ENCODE peak calls at places on chromosomes 4 and X, in six cellular contexts. One of them, this sample, is unnamed.

GRCh38 chrX:92260102-92260501 is 480.9 kb downstream of the PCDH11X start:
- DNase-seq in nephron progenitor cell: no peak
- DNase-seq in RWPE1: no peak
- DNase-seq in fibroblast of pulmonary artery: no peak
- DNase-seq in B cell: no peak
- DNase-seq in uterus: no peak
- DNase-seq in this sample: no peak

GRCh38 chrX:149512225-149512885 is 7.2 kb upstream of the IDS start:
- DNase-seq in B cell: no peak
- DNase-seq in RWPE1: no peak
- DNase-seq in uterus: peak; percentile 21
- DNase-seq in fibroblast of pulmonary artery: peak; percentile 64
- DNase-seq in nephron progenitor cell: peak; percentile 49
- DNase-seq in this sample: peak; percentile 69

GRCh38 chrX:133297284-133297683 is 79.1 kb upstream of the TFDP3 start:
- DNase-seq in fibroblast of pulmonary artery: peak; percentile 17
- DNase-seq in B cell: no peak
- DNase-seq in nephron progenitor cell: no peak
- DNase-seq in uterus: no peak
- DNase-seq in RWPE1: peak; percentile 26
- DNase-seq in this sample: no peak

GRCh38 chrX:69128573-69128972 is 36.7 kb downstream of the PJA1 start:
- DNase-seq in uterus: peak; percentile 32
- DNase-seq in nephron progenitor cell: peak; percentile 70
- DNase-seq in RWPE1: no peak
- DNase-seq in B cell: no peak
- DNase-seq in fibroblast of pulmonary artery: peak; percentile 24
- DNase-seq in this sample: no peak

GRCh38 chr4:164959896-164960295 is 17.6 kb downstream of the TRIM61 start:
- DNase-seq in fibroblast of pulmonary artery: peak; percentile 41
- DNase-seq in B cell: no peak
- DNase-seq in nephron progenitor cell: no peak
- DNase-seq in uterus: no peak
- DNase-seq in RWPE1: peak; percentile 42
- DNase-seq in this sample: no peak

GRCh38 chr4:6179362-6179761 is 21.0 kb downstream of the JAKMIP1 start:
- DNase-seq in RWPE1: no peak
- DNase-seq in B cell: no peak
- DNase-seq in nephron progenitor cell: no peak
- DNase-seq in fibroblast of pulmonary artery: no peak
- DNase-seq in uterus: no peak
- DNase-seq in this sample: peak; percentile 59

GRCh38 chr4:80362578-80363181 is 27.1 kb downstream of the CFAP299 start:
- DNase-seq in uterus: no peak
- DNase-seq in B cell: no peak
- DNase-seq in nephron progenitor cell: peak; percentile 55
- DNase-seq in fibroblast of pulmonary artery: peak; percentile 53
- DNase-seq in RWPE1: peak; percentile 21
- DNase-seq in this sample: peak; percentile 59

GRCh38 chr4:188960411-188961093 is 821.3 kb downstream of the TRIML1 start:
- DNase-seq in fibroblast of pulmonary artery: peak; percentile 6
- DNase-seq in nephron progenitor cell: no peak
- DNase-seq in RWPE1: no peak
- DNase-seq in B cell: no peak
- DNase-seq in uterus: no peak
- DNase-seq in this sample: no peak

GRCh38 chrX:148536961-148537360 is 36.5 kb downstream of the AFF2 start:
- DNase-seq in fibroblast of pulmonary artery: no peak
- DNase-seq in nephron progenitor cell: no peak
- DNase-seq in B cell: no peak
- DNase-seq in uterus: no peak
- DNase-seq in RWPE1: no peak
- DNase-seq in this sample: no peak

GRCh38 chr4:52106701-52107100 is 55.6 kb downstream of the SPATA18 start:
- DNase-seq in nephron progenitor cell: no peak
- DNase-seq in fibroblast of pulmonary artery: no peak
- DNase-seq in RWPE1: no peak
- DNase-seq in B cell: no peak
- DNase-seq in uterus: no peak
- DNase-seq in this sample: no peak

GRCh38 chr4:114770624-114771023 is 172.0 kb downstream of the UGT8 start:
- DNase-seq in fibroblast of pulmonary artery: no peak
- DNase-seq in B cell: no peak
- DNase-seq in nephron progenitor cell: no peak
- DNase-seq in uterus: no peak
- DNase-seq in RWPE1: no peak
- DNase-seq in this sample: no peak

GRCh38 chrX:70998402-70999027 is 67.6 kb upstream of the SLC7A3 start:
- DNase-seq in nephron progenitor cell: peak; percentile 27
- DNase-seq in uterus: peak; percentile 26
- DNase-seq in B cell: no peak
- DNase-seq in RWPE1: peak; percentile 25
- DNase-seq in fibroblast of pulmonary artery: peak; percentile 61
- DNase-seq in this sample: peak; percentile 37

GRCh38 chr4:174855043-174855442 is 26.0 kb upstream of the GLRA3 start:
- DNase-seq in fibroblast of pulmonary artery: no peak
- DNase-seq in RWPE1: no peak
- DNase-seq in nephron progenitor cell: no peak
- DNase-seq in uterus: no peak
- DNase-seq in B cell: no peak
- DNase-seq in this sample: no peak

GRCh38 chr4:2462218-2462991 is 6.5 kb upstream of the RNF4 start:
- DNase-seq in nephron progenitor cell: peak; percentile 79
- DNase-seq in B cell: peak; percentile 96
- DNase-seq in RWPE1: peak; percentile 39
- DNase-seq in uterus: peak; percentile 49
- DNase-seq in fibroblast of pulmonary artery: peak; percentile 76
- DNase-seq in this sample: peak; percentile 68

GRCh38 chrX:118745570-118745969 is 18.2 kb downstream of the IL13RA1 start:
- DNase-seq in nephron progenitor cell: no peak
- DNase-seq in fibroblast of pulmonary artery: peak; percentile 24
- DNase-seq in uterus: no peak
- DNase-seq in RWPE1: no peak
- DNase-seq in B cell: no peak
- DNase-seq in this sample: no peak

GRCh38 chr4:3223346-3223745 is 25.6 kb upstream of the MSANTD1 start:
- DNase-seq in uterus: no peak
- DNase-seq in fibroblast of pulmonary artery: no peak
- DNase-seq in RWPE1: no peak
- DNase-seq in B cell: no peak
- DNase-seq in nephron progenitor cell: no peak
- DNase-seq in this sample: no peak

GRCh38 chrX:53266175-53266574 is 15.2 kb downstream of the IQSEC2 start:
- DNase-seq in RWPE1: no peak
- DNase-seq in uterus: no peak
- DNase-seq in B cell: no peak
- DNase-seq in fibroblast of pulmonary artery: no peak
- DNase-seq in nephron progenitor cell: no peak
- DNase-seq in this sample: no peak

GRCh38 chr4:6576512-6576911 is 1.5 kb downstream of the MAN2B2 start:
- DNase-seq in uterus: no peak
- DNase-seq in nephron progenitor cell: no peak
- DNase-seq in B cell: no peak
- DNase-seq in RWPE1: no peak
- DNase-seq in fibroblast of pulmonary artery: no peak
- DNase-seq in this sample: no peak

GRCh38 chr4:74055096-74055495 is 16.6 kb upstream of the CXCL3 start:
- DNase-seq in fibroblast of pulmonary artery: no peak
- DNase-seq in uterus: no peak
- DNase-seq in B cell: no peak
- DNase-seq in nephron progenitor cell: no peak
- DNase-seq in RWPE1: no peak
- DNase-seq in this sample: no peak

GRCh38 chr4:24850669-24851068 is 55.3 kb downstream of the SOD3 start:
- DNase-seq in RWPE1: peak; percentile 74
- DNase-seq in uterus: peak; percentile 84
- DNase-seq in B cell: no peak
- DNase-seq in fibroblast of pulmonary artery: peak; percentile 85
- DNase-seq in nephron progenitor cell: no peak
- DNase-seq in this sample: peak; percentile 3

GRCh38 chrX:154712781-154713391 is 38.0 kb downstream of the GAB3 start:
- DNase-seq in nephron progenitor cell: no peak
- DNase-seq in RWPE1: peak; percentile 36
- DNase-seq in fibroblast of pulmonary artery: peak; percentile 63
- DNase-seq in B cell: no peak
- DNase-seq in uterus: no peak
- DNase-seq in this sample: peak; percentile 30

GRCh38 chr4:8615921-8616787 is 23.6 kb downstream of the CPZ start:
- DNase-seq in uterus: no peak
- DNase-seq in nephron progenitor cell: no peak
- DNase-seq in fibroblast of pulmonary artery: no peak
- DNase-seq in B cell: no peak
- DNase-seq in RWPE1: no peak
- DNase-seq in this sample: no peak

GRCh38 chr4:145583656-145584055 is 35.5 kb upstream of the MMAA start:
- DNase-seq in B cell: no peak
- DNase-seq in uterus: no peak
- DNase-seq in nephron progenitor cell: no peak
- DNase-seq in fibroblast of pulmonary artery: peak; percentile 10
- DNase-seq in RWPE1: no peak
- DNase-seq in this sample: no peak

GRCh38 chr4:89549907-89550306 is 242.3 kb upstream of the GPRIN3 start:
- DNase-seq in B cell: no peak
- DNase-seq in RWPE1: no peak
- DNase-seq in fibroblast of pulmonary artery: peak; percentile 86
- DNase-seq in uterus: no peak
- DNase-seq in nephron progenitor cell: no peak
- DNase-seq in this sample: no peak

GRCh38 chr4:16860506-16860905 is 37.9 kb downstream of the LDB2 start:
- DNase-seq in RWPE1: no peak
- DNase-seq in B cell: no peak
- DNase-seq in nephron progenitor cell: no peak
- DNase-seq in uterus: no peak
- DNase-seq in fibroblast of pulmonary artery: peak; percentile 93
- DNase-seq in this sample: no peak

GRCh38 chrX:14883826-14884225 is 10.6 kb downstream of the MOSPD2 start:
- DNase-seq in nephron progenitor cell: no peak
- DNase-seq in RWPE1: no peak
- DNase-seq in B cell: no peak
- DNase-seq in fibroblast of pulmonary artery: no peak
- DNase-seq in uterus: no peak
- DNase-seq in this sample: no peak

GRCh38 chr4:113563691-113564378 is 197.7 kb downstream of the CAMK2D start:
- DNase-seq in RWPE1: no peak
- DNase-seq in B cell: no peak
- DNase-seq in nephron progenitor cell: no peak
- DNase-seq in fibroblast of pulmonary artery: no peak
- DNase-seq in uterus: no peak
- DNase-seq in this sample: no peak

GRCh38 chrX:13598877-13599276 is 29.5 kb downstream of the EGFL6 start:
- DNase-seq in uterus: no peak
- DNase-seq in fibroblast of pulmonary artery: peak; percentile 2
- DNase-seq in RWPE1: no peak
- DNase-seq in B cell: no peak
- DNase-seq in nephron progenitor cell: no peak
- DNase-seq in this sample: no peak
- TF ChIP-seq CTCF in uterus: no peak
- TF ChIP-seq CTCF in fibroblast of pulmonary artery: peak; percentile 24
- TF ChIP-seq CTCF in RWPE1: no peak
- TF ChIP-seq CTCF in B cell: no peak
- TF ChIP-seq CTCF in nephron progenitor cell: no peak
- TF ChIP-seq CTCF in this sample: no peak

GRCh38 chr4:118338518-118338917 is 14.3 kb downstream of the PRSS12 start:
- DNase-seq in RWPE1: no peak
- DNase-seq in uterus: no peak
- DNase-seq in B cell: no peak
- DNase-seq in fibroblast of pulmonary artery: no peak
- DNase-seq in nephron progenitor cell: no peak
- DNase-seq in this sample: no peak
- TF ChIP-seq CTCF in RWPE1: no peak
- TF ChIP-seq CTCF in uterus: no peak
- TF ChIP-seq CTCF in B cell: no peak
- TF ChIP-seq CTCF in fibroblast of pulmonary artery: no peak
- TF ChIP-seq CTCF in nephron progenitor cell: no peak
- TF ChIP-seq CTCF in this sample: no peak

GRCh38 chrX:3548743-3549441 is 164.6 kb downstream of the PRKX start:
- DNase-seq in uterus: no peak
- DNase-seq in fibroblast of pulmonary artery: peak; percentile 77
- DNase-seq in RWPE1: peak; percentile 27
- DNase-seq in B cell: no peak
- DNase-seq in nephron progenitor cell: no peak
- DNase-seq in this sample: no peak

GRCh38 chrX:3550160-3550765 is 163.2 kb downstream of the PRKX start:
- DNase-seq in fibroblast of pulmonary artery: peak; percentile 23
- DNase-seq in nephron progenitor cell: no peak
- DNase-seq in RWPE1: no peak
- DNase-seq in B cell: no peak
- DNase-seq in uterus: no peak
- DNase-seq in this sample: no peak

GRCh38 chrX:3550871-3551270 is 162.6 kb downstream of the PRKX start:
- DNase-seq in RWPE1: no peak
- DNase-seq in B cell: no peak
- DNase-seq in fibroblast of pulmonary artery: no peak
- DNase-seq in nephron progenitor cell: no peak
- DNase-seq in uterus: no peak
- DNase-seq in this sample: no peak

GRCh38 chrX:3545901-3546300 is 167.5 kb downstream of the PRKX start:
- DNase-seq in uterus: no peak
- DNase-seq in RWPE1: peak; percentile 3
- DNase-seq in B cell: no peak
- DNase-seq in fibroblast of pulmonary artery: no peak
- DNase-seq in nephron progenitor cell: no peak
- DNase-seq in this sample: no peak

GRCh38 chrX:3549442-3549875 is 164.0 kb downstream of the PRKX start:
- DNase-seq in B cell: no peak
- DNase-seq in uterus: no peak
- DNase-seq in nephron progenitor cell: no peak
- DNase-seq in fibroblast of pulmonary artery: peak; percentile 45
- DNase-seq in RWPE1: no peak
- DNase-seq in this sample: no peak
- TF ChIP-seq CTCF in B cell: no peak
- TF ChIP-seq CTCF in uterus: no peak
- TF ChIP-seq CTCF in nephron progenitor cell: no peak
- TF ChIP-seq CTCF in fibroblast of pulmonary artery: no peak
- TF ChIP-seq CTCF in RWPE1: no peak
- TF ChIP-seq CTCF in this sample: no peak

GRCh38 chr4:82275431-82276423 is 98.1 kb downstream of the HNRNPD start:
- DNase-seq in RWPE1: no peak
- DNase-seq in nephron progenitor cell: no peak
- DNase-seq in B cell: no peak
- DNase-seq in fibroblast of pulmonary artery: no peak
- DNase-seq in uterus: no peak
- DNase-seq in this sample: peak; percentile 14
- TF ChIP-seq CTCF in RWPE1: no peak
- TF ChIP-seq CTCF in nephron progenitor cell: no peak
- TF ChIP-seq CTCF in B cell: no peak
- TF ChIP-seq CTCF in fibroblast of pulmonary artery: no peak
- TF ChIP-seq CTCF in uterus: no peak
- TF ChIP-seq CTCF in this sample: no peak

GRCh38 chr4:123317211-123317610 is 79.4 kb upstream of the SPRY1 start:
- DNase-seq in uterus: no peak
- DNase-seq in nephron progenitor cell: no peak
- DNase-seq in B cell: no peak
- DNase-seq in RWPE1: no peak
- DNase-seq in fibroblast of pulmonary artery: no peak
- DNase-seq in this sample: no peak
- TF ChIP-seq CTCF in uterus: no peak
- TF ChIP-seq CTCF in nephron progenitor cell: no peak
- TF ChIP-seq CTCF in B cell: no peak
- TF ChIP-seq CTCF in RWPE1: no peak
- TF ChIP-seq CTCF in fibroblast of pulmonary artery: no peak
- TF ChIP-seq CTCF in this sample: no peak

This sample was measured in activated CD8-positive, alpha-beta T cell treated with anti-CD3 and anti-CD28 coated beads for 36 hours.